ENCODE peak calls at places on chromosomes 12 and 14, in five cellular contexts. K, M, E, Y and X are unnamed samples.

GRCh38 chr14:103385994-103386491 is 828 bp downstream of the MARK3 start:
- DNase-seq in K (no peak), M (no peak), E (peak; percentile 32), Y (peak; percentile 68), X (no peak)

GRCh38 chr14:89723930-89724915 is 230.3 kb downstream of the EFCAB11 start:
- DNase-seq in K (no peak), M (peak; percentile 6), E (no peak), Y (no peak), X (no peak)

GRCh38 chr14:72904840-72905561 is 11.1 kb upstream of the DPF3 start:
- DNase-seq in K (no peak), M (peak; percentile 77), E (peak; percentile 50), Y (peak; percentile 79), X (peak; percentile 81)

GRCh38 chr12:113422030-113422900 is at the start of gene SDSL:
- DNase-seq in K (peak; percentile 56), M (peak; percentile 94), E (no peak), Y (peak; percentile 80), X (peak; percentile 85)

GRCh38 chr12:58745348-58746125 is 174.8 kb downstream of the LRIG3 start:
- DNase-seq in K (no peak), M (no peak), E (no peak), Y (no peak), X (no peak)

GRCh38 chr14:20714593-20715250 is 26.2 kb downstream of the ANG start:
- DNase-seq in K (no peak), M (peak; percentile 74), E (no peak), Y (peak; percentile 86), X (peak; percentile 76)

GRCh38 chr12:124463341-124463861 is 104.0 kb downstream of the NCOR2 start:
- DNase-seq in K (peak; percentile 73), M (no peak), E (no peak), Y (no peak), X (no peak)

GRCh38 chr12:68001486-68002466 is 12.5 kb downstream of the IFNG-AS1 start:
- DNase-seq in K (no peak), M (peak; percentile 14), E (no peak), Y (no peak), X (peak; percentile 53)

GRCh38 chr14:26596722-26597030 is 1.2 kb downstream of the NOVA1 start:
- DNase-seq in K (no peak), M (no peak), E (no peak), Y (peak; percentile 63), X (peak; percentile 10)

GRCh38 chr12:124725612-124726237 is 137.9 kb downstream of the SCARB1 start:
- DNase-seq in K (no peak), M (no peak), E (no peak), Y (no peak), X (no peak)

GRCh38 chr12:47361389-47362031 is 281.8 kb upstream of the AMIGO2 start:
- DNase-seq in K (no peak), M (peak; percentile 46), E (peak; percentile 7), Y (no peak), X (no peak)

GRCh38 chr14:33039321-33039720 is 100.6 kb downstream of the NPAS3 start:
- DNase-seq in K (no peak), M (no peak), E (no peak), Y (no peak), X (no peak)